ENCODE peak calls at places on chromosomes 13 and 19, in six cellular contexts. T, P, R, Z, M and D are unnamed samples.

GRCh38 chr13:79455331-79455730 is 25.6 kb upstream of the NDFIP2 start:
- DNase-seq in T (no peak), R (no peak), P (no peak), M (no peak), Z (peak), D (no peak)

GRCh38 chr13:78022164-78022877 is 103.7 kb upstream of the EDNRB start:
- DNase-seq in R (peak), P (no peak), Z (peak), T (no peak), M (peak), D (peak)

GRCh38 chr13:29125145-29125933 is 305.2 kb downstream of the MTUS2 start:
- DNase-seq in P (no peak), Z (no peak), M (peak), R (peak), T (no peak), D (no peak)

GRCh38 chr19:34837262-34837661 is 64.2 kb upstream of the ZNF599 start:
- DNase-seq in M (no peak), T (peak), R (no peak), P (peak), Z (no peak), D (peak)

GRCh38 chr13:39776439-39776838 is 121.0 kb downstream of the COG6 start:
- DNase-seq in T (no peak), M (no peak), P (no peak), R (peak), Z (peak), D (no peak)

GRCh38 chr13:23107665-23108064 is 73.1 kb upstream of the SGCG start:
- DNase-seq in P (no peak), M (no peak), Z (no peak), T (no peak), R (no peak), D (no peak)

GRCh38 chr13:25494708-25495411 is 123.1 kb downstream of the ATP8A2 start:
- DNase-seq in P (peak), R (no peak), T (no peak), M (peak), Z (no peak), D (no peak)

GRCh38 chr19:52734340-52734892 is 428 bp downstream of the ZNF611 start:
- DNase-seq in T (peak), Z (peak), P (no peak), M (peak), R (peak), D (no peak)

GRCh38 chr19:13002970-13003540 is 7.8 kb downstream of the NFIX start:
- DNase-seq in R (no peak), T (no peak), P (no peak), Z (no peak), M (no peak), D (peak)